ENCODE peak calls at places on chromosomes 16 and 17, in six cellular contexts. W is activated naive CD4-positive, alpha-beta T cell; I is astrocyte of the spinal cord; B is ACHN; K is cardiac muscle cell; N is CD8-positive, alpha-beta T cell. J is an unnamed sample.

GRCh38 chr17:38870259-38871165 is 654 bp downstream of the LASP1 start:
- DNase-seq in B (peak), W (no peak), N (no peak), K (peak), I (peak), J (peak)

GRCh38 chr17:17303847-17304490 is 796 bp downstream of the NT5M start:
- DNase-seq in W (no peak), N (no peak), B (no peak), K (no peak), I (no peak), J (no peak)

GRCh38 chr17:63700528-63701441 is 860 bp upstream of the LIMD2 start:
- DNase-seq in K (peak), B (no peak), I (peak), W (no peak), N (no peak), J (peak)

GRCh38 chr16:88197481-88198456 is 185.0 kb upstream of the ZNF469 start:
- DNase-seq in W (no peak), B (no peak), K (no peak), N (no peak), I (no peak), J (no peak)

GRCh38 chr16:71927383-71927782 is 32.1 kb downstream of the IST1 start:
- DNase-seq in I (peak), W (no peak), K (peak), N (no peak), B (peak), J (peak)

GRCh38 chr17:61536417-61536955 is 54.5 kb downstream of the NACA2 start:
- DNase-seq in N (no peak), I (no peak), B (no peak), K (no peak), W (no peak), J (no peak)

GRCh38 chr17:40558651-40559015 is 6.6 kb downstream of the CCR7 start:
- DNase-seq in B (no peak), N (no peak), I (no peak), W (no peak), K (no peak), J (no peak)

GRCh38 chr17:73388578-73388905 is 76.7 kb upstream of the CDC42EP4 start:
- DNase-seq in W (no peak), B (no peak), I (no peak), N (no peak), K (no peak), J (no peak)

J was measured in astrocyte of the hippocampus.